ENCODE peak calls at places on chromosomes 11 and 22, in eight cellular contexts. R, O, L, G, S, V, Z and N are unnamed samples.

GRCh38 chr22:49674479-49674830 is 153.2 kb downstream of the BRD1 start:
- DNase-seq in G (no peak), S (no peak), R (no peak), Z (no peak), L (no peak), V (no peak), O (no peak), N (no peak)

GRCh38 chr11:86463120-86463519 is 88.4 kb downstream of the CCDC81 start:
- DNase-seq in S (no peak), O (peak), L (no peak), Z (no peak), R (no peak), V (no peak), G (no peak), N (no peak)

GRCh38 chr22:36910461-36910860 is 3.0 kb upstream of the CSF2RB start:
- DNase-seq in G (no peak), Z (no peak), L (no peak), R (no peak), V (no peak), S (no peak), O (no peak), N (no peak)

GRCh38 chr11:76107946-76108345 is 98.4 kb downstream of the WNT11 start:
- DNase-seq in S (peak), Z (no peak), V (no peak), G (no peak), O (no peak), L (no peak), R (no peak), N (no peak)

GRCh38 chr22:47630741-47631534 is 868.5 kb downstream of the TBC1D22A start:
- DNase-seq in Z (no peak), L (peak), S (no peak), R (no peak), G (no peak), O (no peak), V (peak), N (no peak)

GRCh38 chr11:120565436-120566155 is 54.0 kb downstream of the GRIK4 start:
- DNase-seq in Z (no peak), L (no peak), G (no peak), V (no peak), R (no peak), O (peak), S (no peak), N (no peak)

GRCh38 chr11:79090191-79090590 is 350.6 kb downstream of the TENM4 start:
- DNase-seq in O (peak), V (no peak), Z (no peak), S (no peak), L (no peak), G (no peak), R (no peak), N (no peak)

GRCh38 chr11:72932132-72932570 is 117.9 kb downstream of the ATG16L2 start:
- DNase-seq in G (no peak), Z (no peak), V (no peak), S (no peak), L (no peak), R (no peak), O (peak), N (peak)

GRCh38 chr22:28345304-28345703 is 334.3 kb downstream of the TTC28 start:
- DNase-seq in V (no peak), L (no peak), Z (no peak), S (no peak), R (no peak), G (no peak), O (peak), N (no peak)

GRCh38 chr11:62689421-62690183 is at the start of gene LRRN4CL:
- DNase-seq in L (peak), S (peak), V (no peak), Z (no peak), O (no peak), G (no peak), R (peak), N (peak)

GRCh38 chr11:128420943-128421342 is 166.4 kb downstream of the ETS1 start:
- DNase-seq in S (no peak), G (no peak), R (no peak), O (no peak), V (no peak), Z (no peak), L (no peak), N (no peak)

GRCh38 chr22:45150139-45150538 is 13.6 kb upstream of the NUP50 start:
- DNase-seq in O (no peak), Z (no peak), V (no peak), R (no peak), S (no peak), L (no peak), G (no peak), N (no peak)

GRCh38 chr11:116787436-116787785 is 412 bp downstream of the ZPR1 start:
- DNase-seq in O (no peak), R (no peak), G (no peak), V (no peak), L (no peak), S (no peak), Z (no peak), N (no peak)

GRCh38 chr22:20552450-20552894 is 45.1 kb downstream of the MED15 start:
- DNase-seq in O (no peak), G (no peak), S (no peak), Z (no peak), R (peak), V (no peak), L (peak), N (no peak)

GRCh38 chr11:75420224-75421034 is 12.6 kb downstream of the KLHL35 start:
- DNase-seq in S (no peak), Z (no peak), L (no peak), G (no peak), V (no peak), O (no peak), R (no peak), N (no peak)

GRCh38 chr22:19880786-19881569 is 26.3 kb upstream of the GNB1L start:
- DNase-seq in S (peak), O (peak), L (no peak), R (peak), Z (no peak), G (no peak), V (peak), N (peak)

GRCh38 chr11:120339394-120339890 is 3.2 kb downstream of the ARHGEF12 start:
- DNase-seq in S (peak), V (no peak), L (peak), Z (no peak), G (no peak), R (no peak), O (peak), N (no peak)

GRCh38 chr11:109597336-109597735 is 175.3 kb downstream of the C11orf87 start:
- DNase-seq in O (no peak), V (no peak), L (no peak), G (no peak), S (no peak), Z (no peak), R (no peak), N (no peak)

GRCh38 chr22:19556963-19557545 is 32.8 kb upstream of the CLDN5 start:
- DNase-seq in G (no peak), V (no peak), O (no peak), R (no peak), L (no peak), Z (no peak), S (no peak), N (no peak)

GRCh38 chr22:50027639-50028537 is 15.3 kb upstream of the IL17REL start:
- DNase-seq in S (peak), L (peak), R (peak), V (peak), G (no peak), O (peak), Z (no peak), N (no peak)

GRCh38 chr11:69468236-69468635 is 13.2 kb upstream of the LINC01488 start:
- DNase-seq in V (no peak), G (no peak), L (no peak), Z (no peak), R (no peak), S (no peak), O (no peak), N (no peak)

GRCh38 chr11:64025205-64025604 is 10.5 kb upstream of the FLRT1 start:
- DNase-seq in R (no peak), G (no peak), V (no peak), O (no peak), L (no peak), Z (no peak), S (no peak), N (no peak)

GRCh38 chr11:57357827-57358226 is 19.7 kb downstream of the P2RX3 start:
- DNase-seq in L (no peak), V (no peak), Z (no peak), S (no peak), R (no peak), O (no peak), G (no peak), N (no peak)

GRCh38 chr11:44851496-44851895 is 99.2 kb downstream of the TP53I11 start:
- DNase-seq in S (no peak), V (no peak), R (no peak), L (no peak), O (no peak), G (no peak), Z (no peak), N (no peak)

GRCh38 chr11:61277973-61278565 is 17.0 kb downstream of the VWCE start:
- DNase-seq in L (no peak), O (no peak), Z (no peak), R (no peak), S (no peak), G (no peak), V (no peak), N (no peak)

GRCh38 chr22:37659066-37659896 is 758 bp downstream of the PDXP start:
- DNase-seq in V (peak), L (no peak), R (no peak), O (no peak), G (peak), S (peak), Z (peak), N (no peak)

GRCh38 chr11:107741044-107741823 is 29.4 kb upstream of the SLN start:
- DNase-seq in O (peak), V (no peak), G (peak), Z (peak), S (peak), L (no peak), R (no peak), N (no peak)

DNA sequence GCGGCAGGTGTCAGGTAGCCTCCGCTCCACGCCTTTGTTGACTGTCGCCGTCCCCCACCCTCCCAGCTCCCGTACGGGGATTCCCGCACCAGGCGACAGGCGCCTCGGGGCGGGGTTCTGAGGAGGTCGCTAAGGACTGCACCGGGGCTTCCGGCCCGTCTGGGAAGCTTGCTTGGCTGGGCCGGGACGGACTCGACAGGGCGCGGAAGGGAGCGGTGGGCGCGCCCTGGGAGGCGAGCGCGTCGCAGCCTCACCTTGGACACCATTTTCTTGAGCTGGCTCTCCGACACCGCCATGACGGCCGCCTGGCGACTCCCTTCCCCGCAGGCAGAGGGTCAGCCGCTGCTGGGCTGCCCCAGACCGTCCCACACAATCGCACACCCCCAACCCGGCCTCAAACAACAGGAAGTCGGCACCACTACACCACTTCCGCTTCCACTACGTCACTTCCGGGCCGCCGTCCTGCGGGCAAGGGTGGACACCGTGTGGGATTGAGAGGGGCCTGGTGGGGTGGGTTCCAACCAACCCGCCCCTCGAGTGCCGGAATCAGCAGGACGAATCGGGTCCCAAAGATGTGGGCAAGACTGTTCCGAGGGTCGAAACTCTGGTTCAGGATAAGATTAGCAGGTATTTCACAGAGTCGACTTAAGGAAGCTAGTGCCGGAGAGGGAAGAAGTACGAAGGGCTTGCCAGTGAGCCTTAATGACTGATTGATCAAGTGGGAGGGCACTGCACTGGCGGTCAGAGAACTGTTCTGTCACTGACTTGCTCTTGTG is at the start of gene TSG101:
- DNase-seq in V (peak), G (peak), S (peak), L (peak), R (peak), O (peak), Z (peak), N (peak)
- TF ChIP-seq CTCF in V (no peak), G (no peak), S (no peak), L (no peak), R (no peak), O (no peak), Z (no peak), N (no peak)

GRCh38 chr11:96050435-96051182 is 126.7 kb upstream of the MTMR2 start:
- DNase-seq in G (no peak), Z (no peak), L (no peak), V (no peak), R (no peak), S (no peak), O (no peak), N (peak)
- TF ChIP-seq CTCF in G (no peak), Z (no peak), L (no peak), V (peak), R (no peak), S (peak), O (no peak), N (no peak)

GRCh38 chr11:17766590-17766989 is 32.0 kb downstream of the KCNC1 start:
- DNase-seq in O (no peak), S (no peak), R (peak), L (no peak), G (no peak), V (no peak), Z (no peak), N (no peak)
- TF ChIP-seq CTCF in O (peak), S (peak), R (no peak), L (no peak), G (no peak), V (no peak), Z (peak), N (peak)

GRCh38 chr11:90113541-90113940 is 20.9 kb upstream of the NAALAD2 start:
- DNase-seq in L (no peak), O (no peak), G (no peak), R (no peak), Z (no peak), V (no peak), S (no peak), N (no peak)
- TF ChIP-seq CTCF in L (no peak), O (peak), G (peak), R (peak), Z (peak), V (peak), S (peak), N (no peak)

DNA sequence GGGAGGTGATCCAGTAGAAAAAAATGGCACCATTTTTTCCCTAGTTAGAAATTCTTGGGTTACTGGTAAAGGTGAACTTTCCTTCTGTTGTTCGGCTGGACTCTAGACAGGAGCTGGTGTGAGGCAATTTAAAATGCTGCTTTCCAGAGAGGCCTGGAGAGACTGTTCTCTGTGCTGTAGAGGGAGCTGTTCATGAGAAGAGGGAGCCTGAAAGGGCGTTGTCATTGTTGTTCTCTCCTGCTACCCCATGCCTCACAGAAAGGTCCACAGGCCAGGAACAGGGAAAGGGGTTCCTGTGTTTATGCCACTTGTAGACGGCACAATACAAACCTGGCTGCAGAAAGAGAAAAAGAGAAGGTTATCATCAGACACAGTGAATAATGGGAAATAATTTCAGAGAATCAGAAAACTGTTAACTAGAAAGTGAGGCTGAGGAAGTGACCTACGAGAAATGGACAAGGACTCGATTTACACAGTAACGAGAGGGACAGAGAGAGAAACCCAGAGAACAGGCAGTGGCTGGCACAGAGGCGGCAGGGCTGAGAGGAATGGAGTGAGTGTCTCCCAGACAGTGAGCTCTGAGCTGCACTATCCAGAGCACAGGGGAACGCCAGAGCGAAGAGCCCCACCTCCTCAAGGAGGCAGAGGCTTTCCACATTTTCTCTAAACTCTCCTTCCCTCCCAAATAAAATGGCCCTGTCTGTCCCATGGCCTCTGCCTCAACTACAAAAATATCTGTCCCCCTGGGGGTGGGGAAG is 109.2 kb downstream of the RRM1 start:
- DNase-seq in O (no peak), S (no peak), V (no peak), L (no peak), Z (no peak), R (no peak), G (no peak), N (no peak)
- TF ChIP-seq CTCF in O (no peak), S (no peak), V (no peak), L (no peak), Z (no peak), R (no peak), G (no peak), N (no peak)

GRCh38 chr22:44003776-44004460 is 20.2 kb upstream of the PARVB start:
- DNase-seq in O (no peak), G (no peak), L (no peak), S (no peak), R (no peak), Z (no peak), V (no peak), N (no peak)
- TF ChIP-seq CTCF in O (no peak), G (no peak), L (peak), S (no peak), R (no peak), Z (no peak), V (no peak), N (peak)

GRCh38 chr11:2402106-2402505 is 1.6 kb downstream of the TSSC4 start:
- DNase-seq in O (no peak), G (no peak), Z (no peak), S (no peak), V (no peak), L (no peak), R (no peak), N (no peak)

GRCh38 chr11:2400069-2400760 is at the start of gene TSSC4:
- DNase-seq in L (peak), V (peak), S (peak), G (peak), O (peak), R (peak), Z (peak), N (peak)

GRCh38 chr11:2400761-2401435 is 348 bp downstream of the TSSC4 start:
- DNase-seq in L (no peak), S (no peak), O (no peak), G (no peak), R (no peak), V (no peak), Z (no peak), N (no peak)

GRCh38 chr11:2402890-2403645 is 2.5 kb downstream of the TSSC4 start:
- DNase-seq in O (no peak), R (no peak), L (no peak), S (no peak), Z (no peak), V (no peak), G (no peak), N (no peak)

DNA sequence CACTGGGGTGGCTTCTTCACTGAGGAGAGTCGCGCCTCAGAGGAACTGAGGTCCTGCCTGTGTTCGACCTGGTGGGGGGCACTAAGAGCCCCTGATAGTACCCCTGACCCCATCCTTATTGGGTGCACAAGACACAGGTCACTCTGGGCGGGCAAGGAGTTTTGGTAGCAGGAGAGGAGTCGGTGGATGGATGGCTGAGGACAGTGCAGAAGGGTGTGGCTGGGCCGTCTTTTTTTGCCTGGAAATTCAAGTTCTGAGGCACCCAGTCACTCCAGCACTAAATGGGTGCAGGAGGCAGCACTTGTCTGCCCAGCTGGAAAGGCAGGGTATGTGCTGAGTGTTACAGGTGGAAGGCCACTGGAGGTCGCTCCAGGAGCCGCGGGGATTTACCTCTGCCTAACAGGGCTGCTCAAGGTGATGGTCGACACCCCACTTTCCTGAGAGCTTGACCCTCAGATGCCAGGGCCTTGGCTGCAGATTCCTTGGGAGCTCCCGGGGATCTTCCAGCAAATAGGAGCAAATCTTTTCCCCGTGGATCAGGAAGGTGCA is 960 bp downstream of the TSSC4 start:
- DNase-seq in R (no peak), L (no peak), G (no peak), Z (no peak), S (no peak), V (no peak), O (no peak), N (no peak)
- TF ChIP-seq CTCF in R (no peak), L (no peak), G (no peak), Z (no peak), S (peak), V (no peak), O (peak), N (no peak)

DNA sequence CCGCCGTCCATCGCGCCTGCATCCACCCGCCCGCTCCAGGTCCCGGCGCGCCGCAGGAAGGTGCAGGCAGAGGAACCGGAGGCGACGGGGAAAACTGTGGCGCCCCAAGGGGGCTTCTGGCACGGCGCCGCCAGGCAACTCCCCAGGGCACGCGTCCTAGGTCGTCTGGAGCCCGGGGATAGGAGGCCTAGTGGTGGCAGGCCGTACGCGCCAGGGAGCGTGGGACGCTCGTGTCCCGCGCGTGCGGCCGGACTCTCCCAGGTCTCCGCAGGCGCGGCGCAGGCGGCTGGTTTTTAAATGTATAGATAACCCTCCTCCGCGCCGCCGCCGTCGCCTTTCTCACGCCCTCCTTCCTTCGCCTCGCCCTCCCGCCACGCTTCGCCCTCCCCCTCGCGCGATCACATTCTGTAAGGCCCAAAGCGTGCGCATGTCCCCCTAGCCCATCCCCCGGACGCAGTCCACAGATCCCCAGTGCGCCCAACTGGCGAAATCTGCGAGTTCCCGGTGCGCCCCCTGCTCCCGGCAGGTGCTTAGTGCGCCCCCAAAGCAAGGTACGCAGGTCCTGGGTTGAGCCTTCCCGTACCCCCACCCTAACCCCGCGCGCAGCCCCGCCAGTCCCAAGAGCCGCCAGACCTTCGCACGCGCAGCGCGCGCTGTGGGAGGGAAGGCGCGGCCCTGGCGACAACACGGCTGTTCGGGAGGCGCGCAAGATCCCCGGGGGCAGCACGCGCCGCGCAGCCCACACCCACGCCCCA is at the start of gene ASCL2:
- DNase-seq in G (peak), V (peak), S (peak), R (peak), L (peak), Z (no peak), O (peak), N (no peak)
- TF ChIP-seq CTCF in G (no peak), V (no peak), S (no peak), R (no peak), L (no peak), Z (no peak), O (no peak), N (no peak)